ENCODE peak calls at places on chromosome 19, in ten cellular contexts. One of them, this sample, is unnamed. For H3K36me3, the result is how much of the 10 kb centered on the place peaks cover.

GRCh38 chr19:1362385-1363257 is 21.1 kb upstream of the NDUFS7 start:
- DNase-seq in IMR-90: no peak
- DNase-seq in pancreas: no peak
- DNase-seq in psoas muscle: no peak
- DNase-seq in DND-41: no peak
- DNase-seq in CD8-positive, alpha-beta T cell: no peak
- DNase-seq in CD8-positive, alpha-beta memory T cell: no peak
- DNase-seq in gastrocnemius medialis: no peak
- DNase-seq in adipocyte: no peak
- DNase-seq in CD4-positive, CD25-positive, alpha-beta regulatory T cell: no peak
- DNase-seq in this sample: no peak

GRCh38 chr19:7488736-7489353 is at the start of gene PEX11G:
- DNase-seq in DND-41: peak
- DNase-seq in IMR-90: peak
- DNase-seq in gastrocnemius medialis: peak
- DNase-seq in CD8-positive, alpha-beta memory T cell: peak
- DNase-seq in adipocyte: peak
- DNase-seq in pancreas: peak
- DNase-seq in CD8-positive, alpha-beta T cell: peak
- DNase-seq in CD4-positive, CD25-positive, alpha-beta regulatory T cell: peak
- DNase-seq in psoas muscle: peak
- DNase-seq in this sample: peak

GRCh38 chr19:46859637-46860124 is 1.1 kb upstream of the ARHGAP35 start:
- DNase-seq in pancreas: peak
- DNase-seq in CD8-positive, alpha-beta memory T cell: peak
- DNase-seq in CD8-positive, alpha-beta T cell: no peak
- DNase-seq in IMR-90: peak
- DNase-seq in gastrocnemius medialis: peak
- DNase-seq in psoas muscle: peak
- DNase-seq in adipocyte: no peak
- DNase-seq in DND-41: no peak
- DNase-seq in CD4-positive, CD25-positive, alpha-beta regulatory T cell: no peak
- DNase-seq in this sample: no peak

GRCh38 chr19:5948697-5949564 is 29.0 kb downstream of the RANBP3 start:
- DNase-seq in psoas muscle: no peak
- DNase-seq in gastrocnemius medialis: no peak
- DNase-seq in adipocyte: no peak
- DNase-seq in DND-41: no peak
- DNase-seq in CD8-positive, alpha-beta T cell: no peak
- DNase-seq in pancreas: no peak
- DNase-seq in CD4-positive, CD25-positive, alpha-beta regulatory T cell: peak
- DNase-seq in CD8-positive, alpha-beta memory T cell: no peak
- DNase-seq in IMR-90: no peak
- DNase-seq in this sample: no peak

GRCh38 chr19:44637390-44637764 is 6.3 kb upstream of the PVR start:
- DNase-seq in IMR-90: no peak
- DNase-seq in CD8-positive, alpha-beta T cell: no peak
- DNase-seq in psoas muscle: no peak
- DNase-seq in CD4-positive, CD25-positive, alpha-beta regulatory T cell: no peak
- DNase-seq in pancreas: no peak
- DNase-seq in gastrocnemius medialis: no peak
- DNase-seq in CD8-positive, alpha-beta memory T cell: no peak
- DNase-seq in DND-41: no peak
- DNase-seq in adipocyte: no peak
- DNase-seq in this sample: no peak

GRCh38 chr19:34926361-34926684 is 380 bp upstream of the ZNF30 start:
- DNase-seq in CD8-positive, alpha-beta memory T cell: no peak
- DNase-seq in IMR-90: no peak
- DNase-seq in pancreas: no peak
- DNase-seq in adipocyte: no peak
- DNase-seq in gastrocnemius medialis: no peak
- DNase-seq in DND-41: no peak
- DNase-seq in CD8-positive, alpha-beta T cell: no peak
- DNase-seq in psoas muscle: no peak
- DNase-seq in CD4-positive, CD25-positive, alpha-beta regulatory T cell: no peak
- DNase-seq in this sample: no peak

GRCh38 chr19:57747472-57747807 is 825 bp downstream of the ZNF776 start:
- DNase-seq in pancreas: no peak
- DNase-seq in CD8-positive, alpha-beta T cell: no peak
- DNase-seq in DND-41: no peak
- DNase-seq in adipocyte: peak
- DNase-seq in gastrocnemius medialis: no peak
- DNase-seq in IMR-90: no peak
- DNase-seq in psoas muscle: no peak
- DNase-seq in CD8-positive, alpha-beta memory T cell: no peak
- DNase-seq in CD4-positive, CD25-positive, alpha-beta regulatory T cell: peak
- DNase-seq in this sample: no peak

GRCh38 chr19:17340302-17340870 is 3.0 kb downstream of the GTPBP3 start:
- DNase-seq in psoas muscle: peak
- DNase-seq in DND-41: peak
- DNase-seq in CD4-positive, CD25-positive, alpha-beta regulatory T cell: no peak
- DNase-seq in CD8-positive, alpha-beta T cell: no peak
- DNase-seq in pancreas: peak
- DNase-seq in IMR-90: no peak
- DNase-seq in CD8-positive, alpha-beta memory T cell: no peak
- DNase-seq in gastrocnemius medialis: no peak
- DNase-seq in adipocyte: no peak
- DNase-seq in this sample: no peak

GRCh38 chr19:18304496-18305312 is 18.2 kb downstream of the LSM4 start:
- DNase-seq in gastrocnemius medialis: peak
- DNase-seq in adipocyte: peak
- DNase-seq in CD8-positive, alpha-beta memory T cell: peak
- DNase-seq in DND-41: peak
- DNase-seq in CD4-positive, CD25-positive, alpha-beta regulatory T cell: peak
- DNase-seq in psoas muscle: peak
- DNase-seq in pancreas: peak
- DNase-seq in CD8-positive, alpha-beta T cell: peak
- DNase-seq in IMR-90: peak
- DNase-seq in this sample: peak

GRCh38 chr19:18733196-18733647 is 49.7 kb downstream of the CRTC1 start:
- DNase-seq in gastrocnemius medialis: no peak
- DNase-seq in adipocyte: peak
- DNase-seq in CD8-positive, alpha-beta memory T cell: no peak
- DNase-seq in psoas muscle: peak
- DNase-seq in CD4-positive, CD25-positive, alpha-beta regulatory T cell: no peak
- DNase-seq in DND-41: no peak
- DNase-seq in IMR-90: peak
- DNase-seq in pancreas: peak
- DNase-seq in CD8-positive, alpha-beta T cell: no peak
- DNase-seq in this sample: no peak

GRCh38 chr19:54137913-54138776 is 583 bp downstream of the CNOT3 start:
- DNase-seq in pancreas: peak
- DNase-seq in IMR-90: no peak
- DNase-seq in DND-41: peak
- DNase-seq in adipocyte: peak
- DNase-seq in gastrocnemius medialis: no peak
- DNase-seq in CD8-positive, alpha-beta T cell: no peak
- DNase-seq in CD8-positive, alpha-beta memory T cell: peak
- DNase-seq in psoas muscle: no peak
- DNase-seq in CD4-positive, CD25-positive, alpha-beta regulatory T cell: peak
- DNase-seq in this sample: no peak

GRCh38 chr19:17806945-17807344 is 12.0 kb downstream of the B3GNT3 start:
- DNase-seq in CD4-positive, CD25-positive, alpha-beta regulatory T cell: peak
- DNase-seq in gastrocnemius medialis: no peak
- DNase-seq in psoas muscle: no peak
- DNase-seq in adipocyte: no peak
- DNase-seq in CD8-positive, alpha-beta T cell: no peak
- DNase-seq in DND-41: no peak
- DNase-seq in IMR-90: no peak
- DNase-seq in pancreas: no peak
- DNase-seq in CD8-positive, alpha-beta memory T cell: no peak
- DNase-seq in this sample: no peak

DNA sequence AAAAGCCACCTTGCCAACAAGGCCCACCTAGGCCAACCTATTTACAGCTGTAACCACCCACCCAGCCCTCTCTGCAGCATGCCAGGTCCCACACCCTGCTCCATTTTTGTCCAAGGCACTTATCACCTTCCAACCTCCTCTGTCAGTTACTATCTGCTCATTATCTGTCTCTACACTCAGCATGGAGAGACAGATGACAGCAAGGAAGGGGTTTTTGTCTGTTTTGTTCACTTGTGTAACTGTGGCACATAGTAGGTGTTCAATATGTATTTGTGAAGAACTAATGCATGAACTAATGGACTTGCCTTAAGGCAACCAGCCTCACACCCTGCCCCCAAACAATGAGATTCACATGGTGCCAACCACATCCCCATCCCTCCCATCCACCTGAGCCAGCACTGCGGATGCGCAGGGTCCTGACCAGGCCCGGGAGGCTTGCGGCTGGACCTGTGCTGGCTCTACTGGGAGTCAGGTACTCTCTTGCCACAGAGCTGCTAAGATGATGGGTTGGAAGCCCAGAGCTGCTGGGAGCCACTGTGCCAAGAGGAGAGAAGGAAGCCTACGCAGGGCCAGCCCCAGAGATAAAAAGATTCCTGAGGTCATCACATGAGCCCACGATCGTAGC is 17.2 kb downstream of the DEDD2 start:
- DNase-seq in psoas muscle: no peak
- DNase-seq in IMR-90: no peak
- DNase-seq in pancreas: no peak
- DNase-seq in CD4-positive, CD25-positive, alpha-beta regulatory T cell: no peak
- DNase-seq in adipocyte: no peak
- DNase-seq in CD8-positive, alpha-beta T cell: no peak
- DNase-seq in gastrocnemius medialis: no peak
- DNase-seq in CD8-positive, alpha-beta memory T cell: no peak
- DNase-seq in DND-41: peak
- DNase-seq in this sample: no peak
- H3K4me3 ChIP-seq in psoas muscle: no peak
- H3K4me3 ChIP-seq in IMR-90: no peak
- H3K4me3 ChIP-seq in pancreas: no peak
- H3K4me3 ChIP-seq in CD4-positive, CD25-positive, alpha-beta regulatory T cell: peak
- H3K4me3 ChIP-seq in adipocyte: no peak
- H3K4me3 ChIP-seq in CD8-positive, alpha-beta T cell: peak
- H3K4me3 ChIP-seq in gastrocnemius medialis: no peak
- H3K4me3 ChIP-seq in CD8-positive, alpha-beta memory T cell: peak
- H3K4me3 ChIP-seq in DND-41: no peak
- H3K4me3 ChIP-seq in this sample: no peak

DNA sequence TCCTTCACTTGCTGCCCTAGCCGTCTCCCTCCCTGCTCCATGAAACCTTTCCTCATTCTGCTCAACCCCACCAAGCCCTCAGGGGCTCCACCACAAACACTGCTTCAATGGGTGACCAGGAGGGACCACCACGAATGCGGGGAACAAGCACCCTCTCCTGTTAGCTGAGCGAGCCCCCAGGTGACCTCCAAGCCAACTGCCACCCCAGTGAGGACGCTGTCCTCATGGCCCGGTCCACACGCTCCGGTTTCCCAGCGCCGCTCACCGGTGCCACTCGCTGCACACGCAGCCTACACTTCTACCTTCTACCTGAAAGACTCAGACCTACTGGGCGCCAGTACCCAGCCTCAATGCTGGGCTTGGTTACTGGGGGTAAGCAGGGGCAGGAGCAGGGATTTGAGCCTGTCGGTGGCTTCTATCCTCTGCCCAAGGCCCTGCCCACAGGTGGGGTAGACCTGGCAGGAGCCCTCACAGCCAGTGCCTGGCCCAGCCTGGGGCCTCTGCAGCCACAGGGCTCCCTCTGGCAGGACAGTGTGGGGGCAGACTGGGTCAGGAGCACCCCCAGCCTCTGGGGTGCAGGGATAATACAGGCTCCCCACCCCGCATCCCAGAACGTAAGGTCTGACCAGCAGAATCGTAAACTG is 704 bp upstream of the TMEM86B start:
- DNase-seq in CD4-positive, CD25-positive, alpha-beta regulatory T cell: no peak
- DNase-seq in psoas muscle: no peak
- DNase-seq in CD8-positive, alpha-beta memory T cell: no peak
- DNase-seq in adipocyte: no peak
- DNase-seq in gastrocnemius medialis: no peak
- DNase-seq in CD8-positive, alpha-beta T cell: no peak
- DNase-seq in DND-41: no peak
- DNase-seq in pancreas: no peak
- DNase-seq in IMR-90: no peak
- DNase-seq in this sample: no peak
- H3K36me3 ChIP-seq in CD4-positive, CD25-positive, alpha-beta regulatory T cell: half or more
- H3K36me3 ChIP-seq in psoas muscle: half or more
- H3K36me3 ChIP-seq in CD8-positive, alpha-beta memory T cell: under half
- H3K36me3 ChIP-seq in adipocyte: half or more
- H3K36me3 ChIP-seq in gastrocnemius medialis: half or more
- H3K36me3 ChIP-seq in CD8-positive, alpha-beta T cell: under half
- H3K36me3 ChIP-seq in DND-41: half or more
- H3K36me3 ChIP-seq in pancreas: under half
- H3K36me3 ChIP-seq in IMR-90: under half
- H3K36me3 ChIP-seq in this sample: under half

GRCh38 chr19:15550847-15551182 is 42.5 kb downstream of the CYP4F22 start:
- DNase-seq in gastrocnemius medialis: no peak
- DNase-seq in DND-41: no peak
- DNase-seq in psoas muscle: no peak
- DNase-seq in IMR-90: no peak
- DNase-seq in CD4-positive, CD25-positive, alpha-beta regulatory T cell: no peak
- DNase-seq in pancreas: no peak
- DNase-seq in adipocyte: peak
- DNase-seq in CD8-positive, alpha-beta memory T cell: no peak
- DNase-seq in CD8-positive, alpha-beta T cell: no peak
- DNase-seq in this sample: no peak

GRCh38 chr19:15550273-15550672 is 41.9 kb downstream of the CYP4F22 start:
- DNase-seq in pancreas: no peak
- DNase-seq in gastrocnemius medialis: no peak
- DNase-seq in DND-41: no peak
- DNase-seq in adipocyte: no peak
- DNase-seq in psoas muscle: no peak
- DNase-seq in IMR-90: no peak
- DNase-seq in CD8-positive, alpha-beta T cell: no peak
- DNase-seq in CD4-positive, CD25-positive, alpha-beta regulatory T cell: no peak
- DNase-seq in CD8-positive, alpha-beta memory T cell: no peak
- DNase-seq in this sample: no peak

GRCh38 chr19:15549581-15549980 is 41.3 kb downstream of the CYP4F22 start:
- DNase-seq in pancreas: no peak
- DNase-seq in DND-41: no peak
- DNase-seq in gastrocnemius medialis: no peak
- DNase-seq in IMR-90: no peak
- DNase-seq in CD8-positive, alpha-beta memory T cell: no peak
- DNase-seq in CD4-positive, CD25-positive, alpha-beta regulatory T cell: no peak
- DNase-seq in CD8-positive, alpha-beta T cell: no peak
- DNase-seq in psoas muscle: no peak
- DNase-seq in adipocyte: no peak
- DNase-seq in this sample: no peak

GRCh38 chr19:15548648-15549047 is 40.3 kb downstream of the CYP4F22 start:
- DNase-seq in CD8-positive, alpha-beta memory T cell: no peak
- DNase-seq in DND-41: no peak
- DNase-seq in adipocyte: no peak
- DNase-seq in psoas muscle: no peak
- DNase-seq in CD8-positive, alpha-beta T cell: no peak
- DNase-seq in pancreas: no peak
- DNase-seq in gastrocnemius medialis: no peak
- DNase-seq in IMR-90: no peak
- DNase-seq in CD4-positive, CD25-positive, alpha-beta regulatory T cell: no peak
- DNase-seq in this sample: no peak

GRCh38 chr19:15551183-15552004 is 43.1 kb downstream of the CYP4F22 start:
- DNase-seq in adipocyte: no peak
- DNase-seq in CD4-positive, CD25-positive, alpha-beta regulatory T cell: peak
- DNase-seq in psoas muscle: no peak
- DNase-seq in CD8-positive, alpha-beta memory T cell: peak
- DNase-seq in DND-41: peak
- DNase-seq in gastrocnemius medialis: no peak
- DNase-seq in pancreas: peak
- DNase-seq in IMR-90: no peak
- DNase-seq in CD8-positive, alpha-beta T cell: peak
- DNase-seq in this sample: no peak
- H3K4me3 ChIP-seq in adipocyte: peak
- H3K4me3 ChIP-seq in CD4-positive, CD25-positive, alpha-beta regulatory T cell: peak
- H3K4me3 ChIP-seq in psoas muscle: peak
- H3K4me3 ChIP-seq in CD8-positive, alpha-beta memory T cell: peak
- H3K4me3 ChIP-seq in DND-41: no peak
- H3K4me3 ChIP-seq in gastrocnemius medialis: peak
- H3K4me3 ChIP-seq in pancreas: peak
- H3K4me3 ChIP-seq in IMR-90: peak
- H3K4me3 ChIP-seq in CD8-positive, alpha-beta T cell: peak
- H3K4me3 ChIP-seq in this sample: no peak

GRCh38 chr19:41299755-41300089 is 10.2 kb upstream of the CCDC97 start:
- DNase-seq in IMR-90: peak
- DNase-seq in CD4-positive, CD25-positive, alpha-beta regulatory T cell: no peak
- DNase-seq in psoas muscle: peak
- DNase-seq in CD8-positive, alpha-beta memory T cell: peak
- DNase-seq in DND-41: no peak
- DNase-seq in CD8-positive, alpha-beta T cell: peak
- DNase-seq in gastrocnemius medialis: peak
- DNase-seq in pancreas: no peak
- DNase-seq in adipocyte: peak
- DNase-seq in this sample: no peak
- H3K36me3 ChIP-seq in IMR-90: half or more
- H3K36me3 ChIP-seq in CD4-positive, CD25-positive, alpha-beta regulatory T cell: half or more
- H3K36me3 ChIP-seq in psoas muscle: half or more
- H3K36me3 ChIP-seq in CD8-positive, alpha-beta memory T cell: half or more
- H3K36me3 ChIP-seq in DND-41: half or more
- H3K36me3 ChIP-seq in CD8-positive, alpha-beta T cell: under half
- H3K36me3 ChIP-seq in gastrocnemius medialis: half or more
- H3K36me3 ChIP-seq in pancreas: under half
- H3K36me3 ChIP-seq in adipocyte: half or more
- H3K36me3 ChIP-seq in this sample: half or more